ENCODE peak calls at places on chromosomes 12 and 14, in five cellular contexts. One of them, this sample, is unnamed.

GRCh38 chr12:58607805-58608204 is 312.5 kb downstream of the LRIG3 start:
- DNase-seq in heart right ventricle: no peak
- DNase-seq in fibroblast of lung: no peak
- DNase-seq in mesenchymal stem cell: no peak
- DNase-seq in esophagus squamous epithelium: no peak
- DNase-seq in this sample: no peak

GRCh38 chr12:116958402-116959197 is 47.9 kb downstream of the FBXW8 start:
- DNase-seq in fibroblast of lung: peak; percentile 6
- DNase-seq in mesenchymal stem cell: no peak
- DNase-seq in esophagus squamous epithelium: no peak
- DNase-seq in heart right ventricle: peak; percentile 17
- DNase-seq in this sample: no peak

GRCh38 chr12:113287899-113288282 is 47.0 kb downstream of the SLC8B1 start:
- DNase-seq in fibroblast of lung: no peak
- DNase-seq in heart right ventricle: no peak
- DNase-seq in esophagus squamous epithelium: no peak
- DNase-seq in mesenchymal stem cell: no peak
- DNase-seq in this sample: no peak

GRCh38 chr12:23002381-23002780 is 377.4 kb downstream of the ETNK1 start:
- DNase-seq in mesenchymal stem cell: no peak
- DNase-seq in fibroblast of lung: no peak
- DNase-seq in esophagus squamous epithelium: no peak
- DNase-seq in heart right ventricle: no peak
- DNase-seq in this sample: no peak

GRCh38 chr12:114848661-114849060 is 164.7 kb upstream of the TBX3 start:
- DNase-seq in fibroblast of lung: peak; percentile 62
- DNase-seq in mesenchymal stem cell: peak; percentile 87
- DNase-seq in heart right ventricle: peak; percentile 8
- DNase-seq in esophagus squamous epithelium: no peak
- DNase-seq in this sample: no peak

GRCh38 chr12:14577344-14577743 is 9.7 kb upstream of the PLBD1 start:
- DNase-seq in esophagus squamous epithelium: no peak
- DNase-seq in mesenchymal stem cell: peak; percentile 41
- DNase-seq in fibroblast of lung: peak; percentile 66
- DNase-seq in heart right ventricle: no peak
- DNase-seq in this sample: no peak

GRCh38 chr12:948238-948637 is 1.3 kb downstream of the RAD52 start:
- DNase-seq in heart right ventricle: no peak
- DNase-seq in esophagus squamous epithelium: no peak
- DNase-seq in mesenchymal stem cell: peak; percentile 1
- DNase-seq in fibroblast of lung: no peak
- DNase-seq in this sample: no peak

GRCh38 chr12:171743-172705 is 41.9 kb downstream of the SLC6A12 start:
- DNase-seq in esophagus squamous epithelium: no peak
- DNase-seq in heart right ventricle: no peak
- DNase-seq in mesenchymal stem cell: no peak
- DNase-seq in fibroblast of lung: no peak
- DNase-seq in this sample: no peak

GRCh38 chr12:124136796-124137195 is 158.1 kb upstream of the RFLNA start:
- DNase-seq in mesenchymal stem cell: no peak
- DNase-seq in esophagus squamous epithelium: no peak
- DNase-seq in heart right ventricle: no peak
- DNase-seq in fibroblast of lung: no peak
- DNase-seq in this sample: no peak

GRCh38 chr12:128643106-128643651 is 180.6 kb downstream of the SLC15A4 start:
- DNase-seq in heart right ventricle: no peak
- DNase-seq in mesenchymal stem cell: no peak
- DNase-seq in esophagus squamous epithelium: no peak
- DNase-seq in fibroblast of lung: no peak
- DNase-seq in this sample: no peak

GRCh38 chr12:6620137-6620884 is 13.1 kb upstream of the CHD4 start:
- DNase-seq in esophagus squamous epithelium: no peak
- DNase-seq in heart right ventricle: no peak
- DNase-seq in fibroblast of lung: peak; percentile 63
- DNase-seq in mesenchymal stem cell: peak; percentile 40
- DNase-seq in this sample: no peak

GRCh38 chr12:1830981-1831930 is 10.9 kb downstream of the LRTM2 start:
- DNase-seq in heart right ventricle: peak; percentile 61
- DNase-seq in fibroblast of lung: peak; percentile 54
- DNase-seq in mesenchymal stem cell: peak; percentile 65
- DNase-seq in esophagus squamous epithelium: no peak
- DNase-seq in this sample: no peak

GRCh38 chr14:65361920-65362319 is 50.6 kb upstream of the FUT8 start:
- DNase-seq in fibroblast of lung: peak; percentile 78
- DNase-seq in mesenchymal stem cell: peak; percentile 63
- DNase-seq in esophagus squamous epithelium: no peak
- DNase-seq in heart right ventricle: peak; percentile 49
- DNase-seq in this sample: no peak

GRCh38 chr12:66438601-66439000 is 136.3 kb downstream of the HELB start:
- DNase-seq in fibroblast of lung: peak; percentile 47
- DNase-seq in heart right ventricle: no peak
- DNase-seq in mesenchymal stem cell: peak; percentile 65
- DNase-seq in esophagus squamous epithelium: no peak
- DNase-seq in this sample: no peak

GRCh38 chr14:95953111-95953724 is 76.6 kb downstream of the TUNAR start:
- DNase-seq in esophagus squamous epithelium: no peak
- DNase-seq in mesenchymal stem cell: no peak
- DNase-seq in heart right ventricle: no peak
- DNase-seq in fibroblast of lung: peak; percentile 5
- DNase-seq in this sample: no peak

GRCh38 chr14:40417777-40418401 is 985.7 kb upstream of the FBXO33 start:
- DNase-seq in heart right ventricle: no peak
- DNase-seq in mesenchymal stem cell: peak; percentile 36
- DNase-seq in esophagus squamous epithelium: no peak
- DNase-seq in fibroblast of lung: peak; percentile 4
- DNase-seq in this sample: no peak
- H3K9me3 ChIP-seq in heart right ventricle: no peaks in the 10 kb centered on the region
- H3K9me3 ChIP-seq in mesenchymal stem cell: no peaks in the 10 kb centered on the region
- H3K9me3 ChIP-seq in esophagus squamous epithelium: no peaks in the 10 kb centered on the region
- H3K9me3 ChIP-seq in fibroblast of lung: no peaks in the 10 kb centered on the region
- H3K9me3 ChIP-seq in this sample: no peaks in the 10 kb centered on the region

GRCh38 chr14:38111046-38111445 is 96.7 kb upstream of the SSTR1 start:
- DNase-seq in mesenchymal stem cell: no peak
- DNase-seq in heart right ventricle: no peak
- DNase-seq in fibroblast of lung: no peak
- DNase-seq in esophagus squamous epithelium: no peak
- DNase-seq in this sample: no peak
- H3K9me3 ChIP-seq in mesenchymal stem cell: no peaks in the 10 kb centered on the region
- H3K9me3 ChIP-seq in heart right ventricle: no peaks in the 10 kb centered on the region
- H3K9me3 ChIP-seq in fibroblast of lung: no peaks in the 10 kb centered on the region
- H3K9me3 ChIP-seq in esophagus squamous epithelium: no peaks in the 10 kb centered on the region
- H3K9me3 ChIP-seq in this sample: no peaks in the 10 kb centered on the region

GRCh38 chr14:105142651-105143450 is 25.7 kb downstream of the JAG2 start:
- DNase-seq in mesenchymal stem cell: no peak
- DNase-seq in esophagus squamous epithelium: no peak
- DNase-seq in heart right ventricle: no peak
- DNase-seq in fibroblast of lung: no peak
- DNase-seq in this sample: no peak

GRCh38 chr14:105140581-105140980 is 28.0 kb downstream of the JAG2 start:
- DNase-seq in fibroblast of lung: no peak
- DNase-seq in heart right ventricle: no peak
- DNase-seq in esophagus squamous epithelium: no peak
- DNase-seq in mesenchymal stem cell: no peak
- DNase-seq in this sample: no peak

GRCh38 chr14:105139831-105140239 is 28.7 kb downstream of the JAG2 start:
- DNase-seq in heart right ventricle: no peak
- DNase-seq in mesenchymal stem cell: no peak
- DNase-seq in fibroblast of lung: no peak
- DNase-seq in esophagus squamous epithelium: no peak
- DNase-seq in this sample: no peak

GRCh38 chr14:105141026-105141425 is 27.6 kb downstream of the JAG2 start:
- DNase-seq in fibroblast of lung: no peak
- DNase-seq in mesenchymal stem cell: no peak
- DNase-seq in esophagus squamous epithelium: no peak
- DNase-seq in heart right ventricle: no peak
- DNase-seq in this sample: no peak

GRCh38 chr14:105141486-105142281 is 26.9 kb downstream of the JAG2 start:
- DNase-seq in esophagus squamous epithelium: no peak
- DNase-seq in mesenchymal stem cell: no peak
- DNase-seq in heart right ventricle: no peak
- DNase-seq in fibroblast of lung: no peak
- DNase-seq in this sample: no peak
- H3K9me3 ChIP-seq in esophagus squamous epithelium: peaks cover 19% of the 10 kb centered on the region
- H3K9me3 ChIP-seq in mesenchymal stem cell: peaks cover 14% of the 10 kb centered on the region
- H3K9me3 ChIP-seq in heart right ventricle: no peaks in the 10 kb centered on the region
- H3K9me3 ChIP-seq in fibroblast of lung: no peaks in the 10 kb centered on the region
- H3K9me3 ChIP-seq in this sample: peaks cover 7% of the 10 kb centered on the region

GRCh38 chr14:20198991-20199390 is 8.3 kb downstream of the OR11G2 start:
- DNase-seq in mesenchymal stem cell: no peak
- DNase-seq in esophagus squamous epithelium: no peak
- DNase-seq in fibroblast of lung: no peak
- DNase-seq in heart right ventricle: no peak
- DNase-seq in this sample: no peak
- H3K9me3 ChIP-seq in mesenchymal stem cell: no peaks in the 10 kb centered on the region
- H3K9me3 ChIP-seq in esophagus squamous epithelium: no peaks in the 10 kb centered on the region
- H3K9me3 ChIP-seq in fibroblast of lung: no peaks in the 10 kb centered on the region
- H3K9me3 ChIP-seq in heart right ventricle: no peaks in the 10 kb centered on the region
- H3K9me3 ChIP-seq in this sample: no peaks in the 10 kb centered on the region

GRCh38 chr14:25696176-25696575 is 646.2 kb upstream of the STXBP6 start:
- DNase-seq in fibroblast of lung: no peak
- DNase-seq in heart right ventricle: no peak
- DNase-seq in esophagus squamous epithelium: no peak
- DNase-seq in mesenchymal stem cell: no peak
- DNase-seq in this sample: no peak

DNA sequence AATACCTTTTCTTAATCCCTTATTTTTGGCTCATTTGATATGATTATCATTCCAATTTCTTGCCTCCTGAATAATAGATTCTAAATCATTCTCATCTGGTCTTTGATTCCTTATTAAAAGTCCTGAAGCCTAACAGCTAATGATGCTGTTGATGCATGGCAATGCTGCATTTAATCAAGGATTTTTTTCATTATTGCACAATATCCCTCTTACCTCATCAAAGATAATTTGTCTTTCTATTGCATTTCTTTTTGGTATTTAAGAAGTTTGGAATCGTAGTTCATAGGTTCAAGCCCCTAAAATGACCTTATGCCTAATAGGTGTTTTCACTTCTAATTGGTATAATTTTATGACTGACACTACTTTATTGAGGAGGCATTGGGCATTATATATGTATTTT is 648.2 kb upstream of the STXBP6 start:
- DNase-seq in esophagus squamous epithelium: no peak
- DNase-seq in heart right ventricle: no peak
- DNase-seq in mesenchymal stem cell: no peak
- DNase-seq in fibroblast of lung: no peak
- DNase-seq in this sample: no peak
- H3K9me3 ChIP-seq in esophagus squamous epithelium: no peaks in the 10 kb centered on the region
- H3K9me3 ChIP-seq in heart right ventricle: no peaks in the 10 kb centered on the region
- H3K9me3 ChIP-seq in mesenchymal stem cell: no peaks in the 10 kb centered on the region
- H3K9me3 ChIP-seq in fibroblast of lung: no peaks in the 10 kb centered on the region
- H3K9me3 ChIP-seq in this sample: no peaks in the 10 kb centered on the region

DNA sequence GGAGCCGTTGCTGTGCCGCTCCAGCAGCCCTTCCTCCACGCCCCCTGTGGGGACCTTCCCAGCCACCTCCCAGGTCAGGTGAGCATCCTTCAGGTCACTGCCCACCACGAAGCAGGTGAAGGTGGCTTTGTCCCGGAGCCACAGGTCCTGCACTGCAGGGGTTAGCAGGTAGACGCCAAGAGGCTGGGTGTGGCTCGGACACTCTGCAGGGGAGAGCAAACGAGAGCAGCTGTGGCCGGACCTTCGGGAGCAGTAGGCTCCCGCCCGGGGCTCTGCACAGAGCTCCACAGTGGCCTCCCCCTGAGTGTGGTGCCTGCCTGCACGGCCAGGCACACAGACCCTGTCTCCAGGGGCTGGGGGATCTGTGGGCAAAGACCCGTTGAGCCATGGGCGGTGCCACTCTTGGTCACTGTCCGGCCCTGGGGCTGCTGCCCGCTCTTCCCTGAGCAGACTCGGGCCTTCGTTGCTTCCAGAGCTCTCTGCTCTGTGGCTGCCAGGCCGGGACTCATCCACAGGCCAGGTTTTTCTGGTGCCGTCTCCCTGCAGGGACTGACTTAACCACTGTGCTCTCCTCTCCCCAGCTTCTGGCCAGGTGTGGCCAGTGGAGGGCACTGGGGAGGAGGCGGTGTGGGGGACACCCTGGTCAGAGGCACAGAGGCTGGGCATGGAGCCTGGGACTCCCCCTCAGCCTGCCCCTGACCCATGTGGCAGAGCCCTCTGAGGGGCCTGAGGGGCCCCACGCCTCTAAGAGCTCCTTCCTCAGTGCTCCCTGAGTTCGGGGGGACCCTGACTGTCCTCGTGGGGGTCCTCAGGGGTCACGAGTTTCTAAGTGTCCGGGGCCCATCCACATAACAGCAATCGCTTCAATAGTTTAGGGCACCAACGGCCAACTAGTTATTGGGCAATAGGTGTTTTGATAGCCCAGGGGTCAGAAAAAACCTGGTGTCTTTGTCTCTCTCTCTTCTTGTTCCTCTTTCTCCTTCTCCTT is 314.9 kb downstream of the TMEM121 start:
- DNase-seq in fibroblast of lung: no peak
- DNase-seq in esophagus squamous epithelium: no peak
- DNase-seq in mesenchymal stem cell: no peak
- DNase-seq in heart right ventricle: peak; percentile 1
- DNase-seq in this sample: no peak
- H3K9me3 ChIP-seq in fibroblast of lung: no peaks in the 10 kb centered on the region
- H3K9me3 ChIP-seq in esophagus squamous epithelium: no peaks in the 10 kb centered on the region
- H3K9me3 ChIP-seq in mesenchymal stem cell: no peaks in the 10 kb centered on the region
- H3K9me3 ChIP-seq in heart right ventricle: no peaks in the 10 kb centered on the region
- H3K9me3 ChIP-seq in this sample: no peaks in the 10 kb centered on the region

DNA sequence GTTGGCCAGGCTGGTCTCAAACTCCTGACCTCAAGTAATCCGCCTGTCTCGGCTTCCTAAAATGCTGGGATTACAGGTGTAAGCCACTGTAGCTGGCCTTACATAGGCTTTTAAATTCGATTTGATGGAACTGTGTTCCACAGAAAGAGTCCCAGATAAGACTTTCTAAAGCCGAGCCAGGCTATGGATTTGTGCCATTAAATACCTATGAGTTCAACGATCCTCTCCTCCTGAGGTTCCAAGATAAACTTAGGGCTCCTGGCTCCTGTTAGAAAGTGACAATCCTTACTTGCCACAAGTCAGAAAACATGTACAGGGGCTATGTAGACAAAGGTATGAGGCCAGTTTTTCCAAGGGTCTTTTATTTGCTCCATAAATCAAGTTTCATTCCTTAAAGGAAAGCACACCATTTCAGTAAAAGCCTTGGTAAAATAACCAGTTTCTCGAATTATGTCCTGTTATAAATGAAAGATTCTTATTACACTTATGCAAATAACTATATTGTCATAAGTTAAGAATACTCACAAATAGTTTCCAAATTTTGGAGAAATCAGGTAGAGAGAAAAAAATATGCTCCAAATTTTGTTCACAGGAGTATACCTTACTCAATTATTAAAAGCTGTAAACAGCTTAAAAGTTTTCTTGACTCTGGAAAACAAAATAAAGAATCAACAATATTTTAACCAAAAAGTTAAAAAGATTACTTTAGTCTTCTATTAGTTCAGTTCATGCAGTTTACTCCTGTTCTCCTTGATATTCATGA is 36.1 kb upstream of the LRRK2 start:
- DNase-seq in fibroblast of lung: no peak
- DNase-seq in heart right ventricle: no peak
- DNase-seq in mesenchymal stem cell: no peak
- DNase-seq in esophagus squamous epithelium: no peak
- DNase-seq in this sample: no peak
- H3K9me3 ChIP-seq in fibroblast of lung: no peaks in the 10 kb centered on the region
- H3K9me3 ChIP-seq in heart right ventricle: no peaks in the 10 kb centered on the region
- H3K9me3 ChIP-seq in mesenchymal stem cell: peaks cover 22% of the 10 kb centered on the region
- H3K9me3 ChIP-seq in esophagus squamous epithelium: no peaks in the 10 kb centered on the region
- H3K9me3 ChIP-seq in this sample: no peaks in the 10 kb centered on the region